ENCODE peak calls at places on chromosomes 11 and 22, in six cellular contexts. Z is transverse colon, R is hepatocyte, E is Peyer's patch, U is right atrium auricular region, M is A549. Q is an unnamed sample. For H3K9me3, the result is how much of the 10 kb centered on the place peaks cover.

GRCh38 chr11:8533332-8533731 is 60.7 kb downstream of the STK33 start:
- DNase-seq in Z (no peak), R (no peak), E (no peak), U (no peak), M (no peak), Q (no peak)

GRCh38 chr11:116835042-116835772 is 2.2 kb downstream of the APOA1 start:
- DNase-seq in Z (no peak), R (no peak), E (peak), U (no peak), M (no peak), Q (no peak)

GRCh38 chr11:67344264-67344663 is 9.1 kb downstream of the POLD4 start:
- DNase-seq in Z (no peak), R (no peak), E (peak), U (no peak), M (no peak), Q (no peak)

GRCh38 chr11:64303109-64304031 is 2.0 kb upstream of the ESRRA start:
- DNase-seq in Z (no peak), R (peak), E (no peak), U (no peak), M (no peak), Q (no peak)

GRCh38 chr22:25900390-25900789 is 158.4 kb downstream of the MYO18B start:
- DNase-seq in Z (no peak), R (no peak), E (no peak), U (no peak), M (no peak), Q (no peak)

GRCh38 chr11:105296386-105296785 is 156.8 kb upstream of the CARD18 start:
- DNase-seq in Z (no peak), R (no peak), E (no peak), U (no peak), M (no peak), Q (no peak)

GRCh38 chr22:44669725-44670027 is 32.3 kb upstream of the PRR5 start:
- DNase-seq in Z (no peak), R (no peak), E (no peak), U (no peak), M (peak), Q (no peak)

GRCh38 chr11:68040957-68041591 is 2.2 kb downstream of the TCIRG1 start:
- DNase-seq in Z (no peak), R (no peak), E (no peak), U (no peak), M (no peak), Q (no peak)

GRCh38 chr22:47591016-47591415 is 828.6 kb downstream of the TBC1D22A start:
- DNase-seq in Z (no peak), R (no peak), E (peak), U (no peak), M (no peak), Q (no peak)

GRCh38 chr22:31932863-31933262 is 11.5 kb upstream of the YWHAH start:
- DNase-seq in Z (no peak), R (no peak), E (no peak), U (no peak), M (no peak), Q (no peak)

GRCh38 chr22:21761086-21761485 is 25.5 kb upstream of the YPEL1 start:
- DNase-seq in Z (no peak), R (no peak), E (no peak), U (no peak), M (no peak), Q (no peak)

GRCh38 chr22:18927573-18927972 is 8.5 kb downstream of the PRODH start:
- DNase-seq in Z (no peak), R (no peak), E (no peak), U (no peak), M (no peak), Q (no peak)

GRCh38 chr11:57417056-57417455 is 9.9 kb downstream of the SLC43A3 start:
- DNase-seq in Z (no peak), R (no peak), E (no peak), U (peak), M (no peak), Q (no peak)

GRCh38 chr11:61955416-61956135 is 5.4 kb downstream of the BEST1 start:
- DNase-seq in Z (peak), R (peak), E (peak), U (peak), M (no peak), Q (no peak)

GRCh38 chr22:17121235-17122195 is at the start of gene TMEM121B:
- DNase-seq in Z (peak), R (peak), E (no peak), U (peak), M (no peak), Q (no peak)

GRCh38 chr11:130536106-130537040 is 87.9 kb downstream of the ADAMTS15 start:
- DNase-seq in Z (no peak), R (no peak), E (no peak), U (no peak), M (no peak), Q (no peak)

GRCh38 chr11:57942808-57943207 is 80.9 kb upstream of the OR9Q1 start:
- DNase-seq in Z (no peak), R (no peak), E (no peak), U (no peak), M (no peak), Q (no peak)

GRCh38 chr22:36160499-36160942 is at the start of gene APOL3:
- DNase-seq in Z (peak), R (no peak), E (peak), U (peak), M (no peak), Q (no peak)

GRCh38 chr11:25775608-25776007 is 556.3 kb upstream of the ANO3 start:
- DNase-seq in Z (no peak), R (no peak), E (no peak), U (no peak), M (no peak), Q (no peak)

GRCh38 chr11:11028017-11028692 is 170.3 kb upstream of the ZBED5 start:
- DNase-seq in Z (peak), R (peak), E (peak), U (peak), M (peak), Q (peak)

GRCh38 chr11:114137838-114138237 is 78.3 kb downstream of the ZBTB16 start:
- DNase-seq in Z (no peak), R (no peak), E (no peak), U (no peak), M (no peak), Q (no peak)
- H3K27ac ChIP-seq in Z (peak), R (no peak), E (no peak), U (peak), M (no peak), Q (no peak)

DNA sequence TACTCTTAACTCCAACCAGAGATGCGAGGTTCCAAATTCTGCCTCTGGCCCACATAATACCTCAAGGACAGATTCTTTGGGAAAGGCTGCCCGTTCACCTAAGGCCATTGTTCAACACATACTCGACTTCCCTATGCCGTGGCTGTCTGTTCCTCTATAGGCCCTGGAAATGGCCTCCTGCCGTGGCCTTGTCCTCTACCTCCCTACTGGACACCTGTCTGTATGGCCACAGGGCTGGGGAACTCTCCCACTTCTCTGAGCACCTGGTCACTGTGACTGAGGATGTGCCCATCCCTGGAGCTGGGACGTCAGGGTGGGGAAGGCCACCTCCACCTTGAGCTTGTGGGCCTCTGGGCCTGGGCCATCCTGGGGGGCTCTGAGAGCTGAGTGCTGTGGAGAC is 340.5 kb upstream of the B3GAT1 start:
- DNase-seq in Z (no peak), R (no peak), E (no peak), U (peak), M (no peak), Q (no peak)
- H3K9me3 ChIP-seq in Z (under half), R (under half), E (under half), U (under half), M (under half), Q (under half)

GRCh38 chr11:32581556-32581955 is 2.1 kb upstream of the EIF3M start:
- DNase-seq in Z (no peak), R (no peak), E (peak), U (no peak), M (no peak), Q (no peak)

GRCh38 chr11:32580967-32581366 is 2.7 kb upstream of the EIF3M start:
- DNase-seq in Z (no peak), R (no peak), E (no peak), U (no peak), M (no peak), Q (no peak)

GRCh38 chr11:32583451-32584271 is at the start of gene EIF3M:
- DNase-seq in Z (peak), R (peak), E (peak), U (peak), M (peak), Q (peak)

GRCh38 chr11:32584921-32585320 is 1.3 kb downstream of the EIF3M start:
- DNase-seq in Z (no peak), R (peak), E (no peak), U (no peak), M (no peak), Q (no peak)

GRCh38 chr11:32586576-32587190 is 3.1 kb downstream of the EIF3M start:
- DNase-seq in Z (no peak), R (no peak), E (no peak), U (no peak), M (peak), Q (no peak)
- TF ChIP-seq CTCF in Z (no peak), R (peak), E (no peak), U (no peak), M (peak), Q (no peak)

GRCh38 chr22:37502342-37503182 is 16.4 kb upstream of the MFNG start:
- DNase-seq in Z (peak), R (peak), E (peak), U (no peak), M (peak), Q (no peak)
- H3K27ac ChIP-seq in Z (peak), R (peak), E (peak), U (peak), M (peak), Q (no peak)

GRCh38 chr11:5933116-5933515 is 8.9 kb upstream of the OR56A3 start:
- DNase-seq in Z (no peak), R (no peak), E (no peak), U (no peak), M (no peak), Q (no peak)
- H3K9me3 ChIP-seq in Z (under half), R (under half), E (under half), U (under half), M (under half), Q (under half)

GRCh38 chr22:50278461-50278860 is 8.3 kb upstream of the MAPK11 start:
- DNase-seq in Z (no peak), R (no peak), E (no peak), U (no peak), M (no peak), Q (no peak)

GRCh38 chr22:50275181-50276055 is 5.2 kb upstream of the MAPK11 start:
- DNase-seq in Z (no peak), R (no peak), E (no peak), U (no peak), M (no peak), Q (no peak)

GRCh38 chr22:50274311-50274710 is 4.1 kb upstream of the MAPK11 start:
- DNase-seq in Z (peak), R (peak), E (peak), U (peak), M (peak), Q (no peak)

GRCh38 chr22:50277761-50278160 is 7.6 kb upstream of the MAPK11 start:
- DNase-seq in Z (no peak), R (no peak), E (no peak), U (no peak), M (no peak), Q (no peak)

GRCh38 chr22:50276143-50276542 is 6.0 kb upstream of the MAPK11 start:
- DNase-seq in Z (peak), R (peak), E (peak), U (no peak), M (no peak), Q (no peak)
- TF ChIP-seq CTCF in Z (peak), R (peak), E (peak), U (peak), M (peak), Q (peak)

GRCh38 chr11:107545101-107545514 is 20.4 kb downstream of the ALKBH8 start:
- DNase-seq in Z (no peak), R (no peak), E (no peak), U (no peak), M (no peak), Q (no peak)
- H3K27ac ChIP-seq in Z (no peak), R (no peak), E (no peak), U (no peak), M (no peak), Q (no peak)

GRCh38 chr11:2650343-2650867 is 49.4 kb downstream of the KCNQ1OT1 start:
- DNase-seq in Z (no peak), R (no peak), E (no peak), U (no peak), M (no peak), Q (no peak)

GRCh38 chr11:2651054-2651617 is 48.7 kb downstream of the KCNQ1OT1 start:
- DNase-seq in Z (no peak), R (no peak), E (no peak), U (no peak), M (no peak), Q (no peak)

GRCh38 chr11:2649400-2649799 is 50.4 kb downstream of the KCNQ1OT1 start:
- DNase-seq in Z (no peak), R (no peak), E (no peak), U (no peak), M (no peak), Q (no peak)

GRCh38 chr11:2647953-2648352 is 51.8 kb downstream of the KCNQ1OT1 start:
- DNase-seq in Z (no peak), R (no peak), E (no peak), U (no peak), M (no peak), Q (no peak)

DNA sequence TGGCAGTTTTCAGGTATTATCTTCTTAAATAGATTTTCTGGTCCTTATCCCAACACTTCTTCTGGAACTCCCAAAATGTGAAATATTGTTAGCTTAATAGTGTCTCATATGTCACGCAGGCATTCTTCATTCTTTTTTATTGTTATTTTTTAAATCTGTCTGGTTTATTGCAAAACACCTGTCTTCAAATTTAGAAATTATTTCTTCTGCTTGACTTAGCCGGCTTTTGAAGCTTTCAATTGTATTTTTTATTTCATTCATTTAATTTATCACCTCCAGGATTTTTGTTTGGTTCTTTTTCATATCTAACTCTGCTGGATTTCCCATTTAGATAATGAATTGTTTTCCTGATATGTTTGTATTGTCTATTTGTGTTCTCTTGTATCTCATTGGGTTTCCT is 49.9 kb downstream of the KCNQ1OT1 start:
- DNase-seq in Z (no peak), R (no peak), E (no peak), U (no peak), M (no peak), Q (no peak)
- H3K9me3 ChIP-seq in Z (half or more), R (half or more), E (under half), U (under half), M (half or more), Q (under half)

DNA sequence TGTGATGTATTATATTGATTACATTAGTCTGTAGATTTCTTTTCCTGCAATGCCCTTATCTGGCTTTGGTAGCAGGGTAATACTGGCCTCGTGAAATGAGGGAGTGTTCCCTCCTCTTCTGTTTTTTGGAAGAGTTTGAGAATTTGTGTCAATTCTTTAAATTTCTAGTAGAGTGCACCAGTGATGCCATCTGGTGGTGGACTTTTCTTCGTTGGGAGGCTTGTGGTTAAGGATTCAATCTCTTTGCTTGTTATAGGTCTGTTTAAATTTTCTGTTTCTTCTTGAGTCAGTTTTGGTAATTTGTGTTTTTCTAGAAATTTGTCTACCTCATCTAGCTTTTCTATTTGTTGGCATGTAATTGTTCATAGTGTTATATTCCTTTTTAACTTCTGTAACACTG is 18.9 kb downstream of the SHANK3 start:
- DNase-seq in Z (peak), R (no peak), E (peak), U (no peak), M (no peak), Q (no peak)
- TF ChIP-seq CTCF in Z (peak), R (peak), E (peak), U (no peak), M (peak), Q (peak)

GRCh38 chr22:38751066-38751421 is 4.8 kb downstream of the SUN2 start:
- DNase-seq in Z (no peak), R (no peak), E (no peak), U (no peak), M (no peak), Q (no peak)

GRCh38 chr22:38748487-38749136 is 7.2 kb downstream of the SUN2 start:
- DNase-seq in Z (no peak), R (no peak), E (no peak), U (no peak), M (no peak), Q (no peak)

GRCh38 chr22:38751422-38752346 is 4.1 kb downstream of the SUN2 start:
- DNase-seq in Z (peak), R (no peak), E (peak), U (no peak), M (no peak), Q (peak)

GRCh38 chr22:38750638-38751037 is 5.2 kb downstream of the SUN2 start:
- DNase-seq in Z (no peak), R (no peak), E (no peak), U (no peak), M (no peak), Q (no peak)

DNA sequence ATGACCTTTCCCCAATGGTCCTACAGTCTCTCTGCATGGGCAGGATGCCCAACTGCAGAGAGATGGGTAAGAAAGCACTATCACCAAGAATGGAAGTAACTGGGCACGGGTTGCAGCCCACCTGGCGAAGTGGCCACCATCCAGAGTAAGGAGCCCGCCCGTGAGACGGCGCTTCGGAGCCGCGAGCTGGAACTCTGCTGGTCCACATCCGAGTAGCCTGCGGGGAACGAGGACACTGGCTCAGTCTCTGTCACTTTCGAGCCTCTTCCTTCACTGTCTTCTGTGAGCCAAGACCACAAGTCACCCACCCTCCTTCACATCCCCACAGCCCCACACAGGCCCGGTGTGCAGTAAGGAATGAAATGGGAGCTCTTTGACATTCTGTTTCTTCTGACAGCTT is 5.7 kb downstream of the SUN2 start:
- DNase-seq in Z (no peak), R (no peak), E (no peak), U (no peak), M (no peak), Q (no peak)
- H3K27ac ChIP-seq in Z (no peak), R (no peak), E (no peak), U (no peak), M (no peak), Q (peak)

Q was measured in CD8-positive, alpha-beta T cell.